ENCODE peak calls at places on chromosomes 4 and X, in four cellular contexts. Q, O, Z and R are unnamed samples.

GRCh38 chr4:185590982-185591381 is 55.7 kb upstream of the PDLIM3 start:
- DNase-seq in Q (no peak), O (no peak), Z (no peak), R (no peak)

GRCh38 chr4:85744950-85745349 is 270.0 kb downstream of the ARHGAP24 start:
- DNase-seq in Q (no peak), O (peak; percentile 46), Z (no peak), R (no peak)

GRCh38 chrX:101108293-101108692 is 10.3 kb downstream of the CENPI start:
- DNase-seq in O (no peak), Z (no peak), Q (no peak), R (no peak)

GRCh38 chr4:76023381-76023780 is at the start of gene CXCL10:
- DNase-seq in Q (no peak), O (no peak), Z (no peak), R (no peak)

GRCh38 chr4:7973545-7973981 is 33.9 kb upstream of the AFAP1 start:
- DNase-seq in Z (no peak), O (no peak), Q (no peak), R (no peak)

GRCh38 chr4:138255917-138256597 is 13.9 kb upstream of the SLC7A11 start:
- DNase-seq in Q (no peak), O (no peak), Z (no peak), R (no peak)

GRCh38 chr4:156781852-156782251 is 189.7 kb downstream of the PDGFC start:
- DNase-seq in Q (no peak), O (peak; percentile 29), Z (no peak), R (no peak)

GRCh38 chrX:116975517-116975916 is 512.7 kb upstream of the CT83 start:
- DNase-seq in O (no peak), Z (no peak), Q (no peak), R (no peak)

GRCh38 chrX:116277391-116277790 is 106.8 kb downstream of the AGTR2 start:
- DNase-seq in Q (no peak), O (no peak), Z (no peak), R (peak; percentile 73)

GRCh38 chr4:89836897-89837384 is at the start of gene SNCA:
- DNase-seq in O (no peak), Q (peak; percentile 93), Z (peak; percentile 89), R (no peak)

GRCh38 chrX:133637765-133638164 is 222.5 kb upstream of the GPC4 start:
- DNase-seq in Q (no peak), Z (no peak), O (no peak), R (no peak)

GRCh38 chr4:155025762-155026457 is 182.5 kb upstream of the NPY2R start:
- DNase-seq in O (peak; percentile 65), Q (peak; percentile 96), Z (peak; percentile 85), R (no peak)

GRCh38 chr4:62970846-62971245 is 1438.4 kb downstream of the TECRL start:
- DNase-seq in Z (no peak), O (no peak), Q (no peak), R (no peak)

GRCh38 chr4:165312506-165312905 is 15.0 kb upstream of the MSMO1 start:
- DNase-seq in Q (no peak), Z (peak; percentile 47), O (no peak), R (no peak)

GRCh38 chrX:24789047-24789446 is 95.3 kb downstream of the POLA1 start:
- DNase-seq in Z (no peak), Q (peak; percentile 17), O (no peak), R (no peak)

GRCh38 chr4:86594559-86595425 is 677 bp downstream of the PTPN13 start:
- DNase-seq in O (peak; percentile 13), Q (peak; percentile 65), Z (peak; percentile 56), R (peak; percentile 91)

GRCh38 chrX:65596270-65596669 is 61.7 kb upstream of the LAS1L start:
- DNase-seq in Q (no peak), Z (peak; percentile 54), O (no peak), R (no peak)

GRCh38 chr4:25345880-25346279 is 31.2 kb upstream of the ANAPC4 start:
- DNase-seq in Z (no peak), O (no peak), Q (no peak), R (no peak)

GRCh38 chr4:83370640-83370906 is 35.9 kb upstream of the HPSE start:
- DNase-seq in Z (no peak), O (no peak), Q (no peak), R (no peak)

GRCh38 chr4:94871644-94872305 is 114.0 kb downstream of the BMPR1B start:
- DNase-seq in Q (no peak), Z (no peak), O (no peak), R (no peak)

GRCh38 chr4:152000518-152000917 is 239.7 kb upstream of the GATB start:
- DNase-seq in Q (no peak), Z (no peak), O (no peak), R (no peak)

GRCh38 chrX:55452825-55453124 is 848 bp downstream of the MAGEH1 start:
- DNase-seq in O (no peak), Q (no peak), Z (no peak), R (no peak)

GRCh38 chrX:96861228-96861627 is 22.5 kb upstream of the RPA4 start:
- DNase-seq in Q (no peak), Z (no peak), O (no peak), R (no peak)

GRCh38 chrX:123607270-123607669 is 125.6 kb downstream of the THOC2 start:
- DNase-seq in O (no peak), Q (no peak), Z (no peak), R (no peak)

GRCh38 chrX:7242613-7243012 is 94.7 kb upstream of the PUDP start:
- DNase-seq in Q (no peak), Z (no peak), O (no peak), R (no peak)

GRCh38 chrX:137427813-137428212 is 138.1 kb upstream of the ZIC3 start:
- DNase-seq in O (no peak), Z (no peak), Q (peak; percentile 42), R (no peak)

GRCh38 chr4:40940317-40940720 is 190.6 kb downstream of the NSUN7 start:
- DNase-seq in Q (no peak), Z (no peak), O (no peak), R (no peak)

GRCh38 chr4:48127882-48128394 is 6.1 kb downstream of the TXK start:
- DNase-seq in O (peak; percentile 72), Z (peak; percentile 95), Q (peak; percentile 96), R (peak; percentile 8)

GRCh38 chrX:155864655-155865054 is 16.5 kb upstream of the VAMP7 start:
- DNase-seq in Z (no peak), Q (peak; percentile 35), O (no peak), R (no peak)

GRCh38 chrX:39816871-39817731 is 280.7 kb downstream of the BCOR start:
- DNase-seq in Q (peak; percentile 86), Z (no peak), O (no peak), R (no peak)

GRCh38 chrX:153644356-153645125 is 2.5 kb upstream of the DUSP9 start:
- DNase-seq in Q (peak; percentile 41), O (no peak), Z (no peak), R (no peak)

DNA sequence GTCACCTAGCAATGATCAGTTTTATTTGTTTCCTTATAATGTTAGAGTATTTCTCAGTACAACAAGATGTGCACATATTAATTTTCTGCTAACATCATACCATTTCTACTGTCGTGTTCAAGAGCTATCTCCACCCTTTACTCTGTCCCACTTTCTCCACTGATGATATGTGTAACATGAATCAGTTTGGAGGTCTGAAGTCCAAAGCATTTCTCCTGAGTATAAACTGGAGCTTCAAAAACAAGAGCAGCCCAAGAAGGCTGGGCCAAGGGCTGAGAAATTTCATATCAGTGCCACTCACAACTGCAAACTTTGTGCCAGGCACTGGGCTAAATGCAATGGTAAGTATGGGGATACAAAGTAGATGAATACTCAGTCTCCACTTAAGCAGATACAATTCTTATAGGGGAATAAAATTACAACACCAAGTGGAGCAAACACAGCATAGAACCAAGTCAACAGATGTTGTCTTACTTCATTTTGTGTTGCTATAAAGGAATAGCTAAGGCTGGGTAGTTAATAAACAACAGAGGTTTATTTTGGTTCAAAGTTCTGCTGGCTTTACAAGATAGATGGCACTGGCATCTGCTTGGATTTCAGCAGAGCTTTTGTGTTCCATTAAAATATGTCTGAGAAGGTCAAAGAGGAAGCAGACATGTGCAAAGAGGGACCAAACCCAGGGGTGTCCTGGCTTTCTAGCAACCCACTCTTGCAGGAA is 44.2 kb downstream of the AMELX start:
- DNase-seq in Z (no peak), O (no peak), Q (no peak), R (no peak)
- TF ChIP-seq POLR2AphosphoS5 in Z (no peak), O (no peak), Q (no peak), R (no peak)

GRCh38 chr4:168679397-168680176 is 182.7 kb downstream of the PALLD start:
- DNase-seq in Q (no peak), O (no peak), Z (no peak), R (no peak)
- H3K27ac ChIP-seq in Q (no peak overlapping the region), O (peak overlapping the region; percentile 18), Z (no peak overlapping the region), R (no peak overlapping the region)

DNA sequence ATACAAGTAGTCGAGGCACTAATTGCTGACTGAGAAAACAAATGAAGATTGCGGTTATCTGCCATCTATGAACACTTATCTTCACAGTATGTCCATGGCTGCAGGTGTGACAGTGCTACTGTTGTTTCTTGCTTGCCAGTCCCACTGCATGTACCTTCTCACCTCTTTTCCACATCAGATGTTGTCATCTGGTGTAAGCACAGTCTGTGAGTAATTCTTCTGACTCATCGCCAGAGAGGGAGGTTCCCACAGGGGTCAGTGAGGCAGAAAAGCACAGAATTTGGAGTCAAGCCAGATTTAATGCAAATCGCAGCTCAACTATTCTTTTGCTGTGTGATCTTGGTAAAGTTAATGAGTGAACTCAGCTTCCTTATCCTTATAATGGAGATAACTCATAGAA is 144.4 kb downstream of the GLRA2 start:
- DNase-seq in Z (peak; percentile 80), O (peak; percentile 78), Q (no peak), R (no peak)
- TF ChIP-seq EZH2 in Z (no peak), O (no peak), Q (no peak), R (no peak)

DNA sequence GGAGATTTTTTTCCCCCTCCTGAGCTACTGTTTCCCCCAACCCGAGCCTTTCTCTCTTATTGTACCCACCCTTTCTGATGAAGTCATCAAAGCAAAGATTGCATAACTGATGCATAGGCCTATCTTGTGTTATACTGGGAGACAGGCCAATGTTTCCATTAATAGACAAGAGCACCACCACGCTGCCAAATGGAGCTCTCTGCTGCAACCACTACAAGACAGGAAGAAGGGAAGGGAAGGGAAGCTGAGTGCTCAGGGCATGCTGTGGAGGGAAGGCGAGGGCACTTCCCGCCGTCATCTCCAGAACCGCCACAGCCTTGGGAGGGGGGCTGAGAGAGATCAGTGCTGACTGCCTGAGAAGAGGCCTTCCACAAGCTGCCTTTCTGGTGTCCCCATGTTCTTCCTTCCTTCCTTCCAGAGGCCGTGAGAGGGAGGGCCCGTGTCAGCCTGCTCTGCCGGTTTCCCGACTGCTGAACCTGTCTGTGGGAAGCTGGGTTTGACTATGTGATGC is 75.0 kb downstream of the MGST2 start:
- DNase-seq in O (no peak), Q (no peak), Z (peak; percentile 92), R (no peak)
- TF ChIP-seq POLR2AphosphoS5 in O (no peak), Q (no peak), Z (no peak), R (no peak)

DNA sequence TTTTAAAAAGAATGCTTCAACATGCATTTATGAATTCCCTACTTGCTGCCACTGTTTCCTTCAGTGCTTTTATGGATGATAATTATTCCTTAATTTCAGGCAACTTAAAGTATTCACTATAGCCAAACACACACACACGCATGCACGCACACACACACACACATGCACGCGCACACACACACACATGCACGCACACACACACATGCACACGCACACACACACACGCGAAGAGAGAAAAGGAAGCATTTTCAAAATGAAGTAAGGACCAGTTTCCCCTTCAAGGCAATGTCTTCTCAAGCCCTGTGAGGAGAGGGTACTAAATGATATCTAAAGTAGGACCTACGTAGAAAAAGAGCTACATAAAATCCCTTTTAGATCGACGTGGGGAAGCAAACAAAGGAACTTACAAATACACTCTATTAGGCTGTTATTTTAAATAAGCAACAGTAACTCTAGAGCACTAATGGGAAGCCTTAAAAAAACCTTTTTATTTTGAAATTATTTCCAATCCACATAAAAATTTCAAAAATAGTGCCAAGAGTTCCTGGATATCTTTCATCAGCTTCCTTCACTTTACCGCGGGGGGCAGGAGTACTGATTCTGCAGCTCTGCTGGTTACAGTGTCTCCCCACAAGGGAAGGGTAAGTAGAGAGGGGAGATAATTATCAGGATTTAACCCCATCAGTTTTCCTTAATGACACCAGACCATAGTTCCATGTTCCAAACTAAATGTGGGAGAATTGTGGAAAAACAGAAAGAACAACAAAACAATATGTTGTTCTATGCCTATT is 13.7 kb downstream of the IRF2 start:
- DNase-seq in O (no peak), Z (no peak), Q (no peak), R (no peak)
- H3K27ac ChIP-seq in O (no peak overlapping the region), Z (no peak overlapping the region), Q (no peak overlapping the region), R (no peak overlapping the region)